ENCODE peak calls at places on chromosomes 7 and 10, in nine cellular contexts. W is GM23248; B is RWPE1; K is CD4-positive, CD25-positive, alpha-beta regulatory T cell; H is heart right ventricle; L is lung; O is foreskin keratinocyte; A is tibial artery; Q is dorsolateral prefrontal cortex. R is an unnamed sample.

GRCh38 chr10:125048101-125048864 is 106.4 kb downstream of the ZRANB1 start:
- DNase-seq in W (peak), B (peak), K (peak), H (peak), L (peak), O (peak), A (peak), Q (peak), R (peak)

GRCh38 chr10:34168429-34168828 is 646.7 kb downstream of the PARD3 start:
- DNase-seq in W (no peak), B (no peak), K (no peak), H (no peak), L (no peak), O (peak), A (no peak), Q (no peak), R (no peak)

GRCh38 chr7:107993879-107994278 is 9.1 kb downstream of the LAMB1 start:
- DNase-seq in W (no peak), B (no peak), K (no peak), H (no peak), L (no peak), O (no peak), A (no peak), Q (no peak), R (no peak)

GRCh38 chr7:31096882-31097258 is 44.8 kb downstream of the ADCYAP1R1 start:
- DNase-seq in W (no peak), B (no peak), K (no peak), H (no peak), L (no peak), O (no peak), A (no peak), Q (peak), R (no peak)

GRCh38 chr7:126370038-126370668 is 882.6 kb downstream of the GRM8 start:
- DNase-seq in W (no peak), B (no peak), K (no peak), H (no peak), L (no peak), O (no peak), A (no peak), Q (no peak), R (no peak)

GRCh38 chr7:69928609-69929008 is 330.3 kb downstream of the AUTS2 start:
- DNase-seq in W (no peak), B (no peak), K (no peak), H (no peak), L (no peak), O (no peak), A (no peak), Q (no peak), R (no peak)

GRCh38 chr10:1193561-1193960 is 137.4 kb downstream of the WDR37 start:
- DNase-seq in W (no peak), B (no peak), K (peak), H (no peak), L (no peak), O (no peak), A (no peak), Q (no peak), R (no peak)

GRCh38 chr10:103980246-103980906 is 13.4 kb downstream of the SLK start:
- DNase-seq in W (no peak), B (no peak), K (no peak), H (no peak), L (no peak), O (no peak), A (no peak), Q (no peak), R (no peak)

GRCh38 chr10:97708976-97709745 is 4.4 kb upstream of the MARVELD1 start:
- DNase-seq in W (peak), B (no peak), K (peak), H (peak), L (peak), O (peak), A (peak), Q (peak), R (peak)

GRCh38 chr7:73907554-73908122 is 46.7 kb downstream of the TMEM270 start:
- DNase-seq in W (no peak), B (no peak), K (no peak), H (no peak), L (no peak), O (no peak), A (no peak), Q (no peak), R (peak)

GRCh38 chr10:119368991-119369869 is 161.9 kb downstream of the GRK5 start:
- DNase-seq in W (no peak), B (no peak), K (no peak), H (no peak), L (no peak), O (no peak), A (no peak), Q (no peak), R (no peak)

GRCh38 chr10:75179657-75180177 is 30.9 kb upstream of the VDAC2 start:
- DNase-seq in W (no peak), B (no peak), K (no peak), H (no peak), L (no peak), O (no peak), A (no peak), Q (no peak), R (no peak)

GRCh38 chr7:158547817-158548216 is 39.8 kb downstream of the PTPRN2 start:
- DNase-seq in W (no peak), B (no peak), K (no peak), H (no peak), L (no peak), O (no peak), A (no peak), Q (no peak), R (no peak)

GRCh38 chr10:60953420-60953819 is 9.4 kb upstream of the RHOBTB1 start:
- DNase-seq in W (no peak), B (no peak), K (no peak), H (no peak), L (no peak), O (no peak), A (no peak), Q (no peak), R (no peak)

GRCh38 chr10:124911124-124912051 is 30.5 kb upstream of the ZRANB1 start:
- DNase-seq in W (peak), B (no peak), K (no peak), H (peak), L (no peak), O (no peak), A (no peak), Q (no peak), R (no peak)

GRCh38 chr7:96691692-96692091 is 18.0 kb downstream of the SEM1 start:
- DNase-seq in W (no peak), B (no peak), K (no peak), H (no peak), L (no peak), O (no peak), A (no peak), Q (no peak), R (no peak)

GRCh38 chr10:59944339-59944935 is 38.1 kb upstream of the CCDC6 start:
- DNase-seq in W (no peak), B (no peak), K (no peak), H (no peak), L (no peak), O (no peak), A (no peak), Q (no peak), R (no peak)

GRCh38 chr10:24415455-24416169 is 206.7 kb downstream of the KIAA1217 start:
- DNase-seq in W (peak), B (peak), K (no peak), H (peak), L (peak), O (no peak), A (peak), Q (peak), R (peak)

GRCh38 chr10:69180525-69181204 is 631 bp downstream of the SUPV3L1 start:
- DNase-seq in W (peak), B (peak), K (peak), H (no peak), L (no peak), O (peak), A (no peak), Q (no peak), R (no peak)

GRCh38 chr7:46607176-46607575 is 686.1 kb upstream of the IGFBP3 start:
- DNase-seq in W (no peak), B (no peak), K (no peak), H (no peak), L (no peak), O (no peak), A (no peak), Q (no peak), R (no peak)

GRCh38 chr7:3439333-3440030 is 138.4 kb downstream of the SDK1 start:
- DNase-seq in W (peak), B (peak), K (no peak), H (no peak), L (no peak), O (peak), A (no peak), Q (no peak), R (no peak)

GRCh38 chr7:43039346-43039745 is 73.1 kb upstream of the HECW1 start:
- DNase-seq in W (peak), B (no peak), K (no peak), H (no peak), L (no peak), O (no peak), A (no peak), Q (no peak), R (no peak)

GRCh38 chr10:34627331-34627730 is 187.8 kb downstream of the PARD3 start:
- DNase-seq in W (no peak), B (no peak), K (no peak), H (no peak), L (no peak), O (no peak), A (no peak), Q (no peak), R (no peak)

GRCh38 chr10:26437637-26438461 is at the start of gene APBB1IP:
- DNase-seq in W (peak), B (no peak), K (peak), H (peak), L (peak), O (peak), A (peak), Q (peak), R (peak)

GRCh38 chr7:121195859-121196588 is 132.8 kb upstream of the WNT16 start:
- DNase-seq in W (no peak), B (no peak), K (no peak), H (no peak), L (no peak), O (peak), A (no peak), Q (no peak), R (no peak)

GRCh38 chr10:60816624-60817023 is 38.3 kb downstream of the CDK1 start:
- DNase-seq in W (peak), B (peak), K (peak), H (peak), L (peak), O (peak), A (no peak), Q (peak), R (peak)

GRCh38 chr7:44460325-44460724 is 30.1 kb downstream of the NUDCD3 start:
- DNase-seq in W (no peak), B (no peak), K (peak), H (no peak), L (no peak), O (no peak), A (no peak), Q (no peak), R (no peak)

GRCh38 chr10:588246-589165 is 101.0 kb downstream of the DIP2C start:
- DNase-seq in W (peak), B (no peak), K (no peak), H (peak), L (no peak), O (no peak), A (peak), Q (no peak), R (no peak)

GRCh38 chr7:98241674-98242241 is 10.3 kb downstream of the TECPR1 start:
- DNase-seq in W (no peak), B (no peak), K (no peak), H (no peak), L (no peak), O (no peak), A (no peak), Q (no peak), R (no peak)

GRCh38 chr7:142482899-142483658 is 225.2 kb upstream of the PRSS58 start:
- DNase-seq in W (peak), B (peak), K (peak), H (no peak), L (no peak), O (no peak), A (no peak), Q (peak), R (no peak)

GRCh38 chr10:21100190-21100589 is 203.1 kb upstream of the NEBL start:
- DNase-seq in W (no peak), B (no peak), K (no peak), H (no peak), L (no peak), O (no peak), A (no peak), Q (peak), R (no peak)

GRCh38 chr7:141231018-141231792 is 157.3 kb downstream of the TMEM178B start:
- DNase-seq in W (peak), B (no peak), K (no peak), H (peak), L (no peak), O (no peak), A (no peak), Q (peak), R (no peak)

GRCh38 chr10:61000769-61001730 is 57.1 kb upstream of the RHOBTB1 start:
- DNase-seq in W (peak), B (peak), K (no peak), H (no peak), L (no peak), O (no peak), A (no peak), Q (peak), R (peak)

GRCh38 chr10:130067893-130068292 is 42.7 kb downstream of the C10orf143 start:
- DNase-seq in W (no peak), B (no peak), K (no peak), H (no peak), L (no peak), O (no peak), A (peak), Q (no peak), R (no peak)

GRCh38 chr10:31650010-31650409 is 278.6 kb downstream of the ARHGAP12 start:
- DNase-seq in W (peak), B (peak), K (no peak), H (peak), L (peak), O (peak), A (peak), Q (peak), R (peak)

GRCh38 chr7:138865843-138866242 is 67.8 kb upstream of the ATP6V0A4 start:
- DNase-seq in W (no peak), B (peak), K (peak), H (no peak), L (no peak), O (no peak), A (no peak), Q (no peak), R (no peak)

GRCh38 chr7:137791947-137792346 is 54.8 kb downstream of the DGKI start:
- DNase-seq in W (no peak), B (no peak), K (no peak), H (no peak), L (no peak), O (no peak), A (no peak), Q (no peak), R (no peak)

GRCh38 chr10:79163663-79163970 is 94.9 kb downstream of the ZMIZ1 start:
- DNase-seq in W (no peak), B (no peak), K (no peak), H (no peak), L (no peak), O (no peak), A (no peak), Q (no peak), R (no peak)

GRCh38 chr7:121344093-121344492 is 15.3 kb downstream of the WNT16 start:
- DNase-seq in W (peak), B (no peak), K (no peak), H (no peak), L (no peak), O (no peak), A (no peak), Q (no peak), R (no peak)

GRCh38 chr7:133691727-133692450 is 435.3 kb upstream of the LRGUK start:
- DNase-seq in W (peak), B (no peak), K (no peak), H (no peak), L (no peak), O (no peak), A (no peak), Q (no peak), R (no peak)

GRCh38 chr7:133688483-133689239 is 435.8 kb downstream of the EXOC4 start:
- DNase-seq in W (peak), B (no peak), K (no peak), H (no peak), L (no peak), O (peak), A (no peak), Q (no peak), R (no peak)

GRCh38 chr7:133695976-133696531 is 431.1 kb upstream of the LRGUK start:
- DNase-seq in W (no peak), B (no peak), K (no peak), H (no peak), L (no peak), O (no peak), A (no peak), Q (no peak), R (no peak)

GRCh38 chr7:133693281-133693680 is 433.9 kb upstream of the LRGUK start:
- DNase-seq in W (no peak), B (no peak), K (no peak), H (no peak), L (no peak), O (no peak), A (no peak), Q (no peak), R (no peak)

DNA sequence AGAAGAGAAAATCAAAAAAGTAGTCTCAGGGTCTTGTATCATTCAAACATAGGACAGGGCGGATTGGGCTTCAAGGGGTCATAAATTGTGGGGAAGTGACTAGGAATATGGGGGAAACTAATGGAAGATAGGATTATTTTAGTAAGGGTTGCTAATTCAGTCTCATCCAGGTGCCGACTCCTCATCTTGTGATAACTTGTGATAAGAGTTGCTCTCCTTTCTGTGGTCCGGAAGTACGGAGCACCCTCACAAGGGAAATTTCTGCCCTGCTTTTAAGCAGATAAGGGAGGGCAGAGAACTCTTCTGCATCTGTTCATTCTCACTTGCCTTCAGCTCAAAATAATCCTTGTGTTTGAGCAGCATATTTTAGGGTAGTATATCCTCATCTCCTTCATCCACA is 436.4 kb upstream of the LRGUK start:
- DNase-seq in W (no peak), B (no peak), K (no peak), H (no peak), L (no peak), O (no peak), A (no peak), Q (no peak), R (no peak)
- H3K27ac ChIP-seq in W (no peak), B (no peak), K (no peak), H (no peak), L (no peak), O (no peak), A (no peak), Q (no peak), R (no peak)

DNA sequence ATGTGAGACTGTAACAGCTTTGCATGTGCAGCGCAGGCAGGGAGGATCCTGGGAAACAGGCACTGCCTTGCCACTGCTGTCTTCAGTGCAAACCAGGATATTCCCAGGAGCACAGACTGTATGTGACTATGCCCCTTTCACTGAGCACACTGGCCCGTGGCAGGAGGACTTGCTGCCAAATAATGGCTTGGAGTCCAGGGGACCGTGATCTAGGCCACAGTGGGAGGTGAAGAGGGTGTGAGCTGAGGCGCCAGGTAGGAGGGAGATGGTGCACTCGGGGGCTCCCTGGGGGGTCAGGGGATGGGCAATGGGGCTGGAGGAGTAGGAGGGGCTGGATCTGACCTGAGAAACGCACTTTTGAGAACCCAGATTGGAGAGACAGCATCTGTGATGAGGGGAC is 193.4 kb upstream of the ZNF32 start:
- DNase-seq in W (no peak), B (no peak), K (no peak), H (no peak), L (no peak), O (no peak), A (no peak), Q (no peak), R (no peak)
- H3K27ac ChIP-seq in W (no peak), B (no peak), K (no peak), H (no peak), L (no peak), O (no peak), A (no peak), Q (no peak), R (no peak)

GRCh38 chr10:28840202-28840601 is 162.9 kb downstream of the BAMBI start:
- DNase-seq in W (no peak), B (no peak), K (no peak), H (no peak), L (no peak), O (no peak), A (no peak), Q (no peak), R (no peak)

GRCh38 chr10:28840954-28841353 is 163.6 kb downstream of the BAMBI start:
- DNase-seq in W (no peak), B (no peak), K (no peak), H (no peak), L (no peak), O (no peak), A (no peak), Q (no peak), R (no peak)

GRCh38 chr10:28839600-28840007 is 162.3 kb downstream of the BAMBI start:
- DNase-seq in W (no peak), B (no peak), K (no peak), H (peak), L (no peak), O (no peak), A (no peak), Q (no peak), R (no peak)

GRCh38 chr10:28842321-28842720 is 165.0 kb downstream of the BAMBI start:
- DNase-seq in W (peak), B (no peak), K (no peak), H (no peak), L (no peak), O (peak), A (no peak), Q (no peak), R (no peak)

DNA sequence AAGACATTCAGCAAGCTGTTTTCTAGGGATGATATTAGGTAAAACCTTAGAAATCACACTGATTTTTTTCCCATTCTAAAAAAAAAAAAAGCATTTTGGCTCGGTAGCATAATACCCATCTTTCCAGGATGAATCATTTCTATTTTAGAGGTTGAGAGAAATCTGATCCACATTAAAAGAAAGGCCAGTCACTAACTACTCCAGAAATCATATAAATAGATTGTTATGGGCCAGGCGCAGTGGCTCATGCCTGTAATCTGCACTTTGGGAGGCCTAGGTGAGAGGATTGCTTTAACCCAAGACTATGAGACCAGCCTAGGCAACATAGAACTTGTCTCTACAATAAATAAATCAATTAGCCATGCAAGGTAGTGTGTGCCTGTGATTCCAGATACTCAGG is 164.3 kb downstream of the BAMBI start:
- DNase-seq in W (peak), B (no peak), K (no peak), H (no peak), L (no peak), O (peak), A (no peak), Q (no peak), R (no peak)
- H3K27ac ChIP-seq in W (no peak), B (no peak), K (no peak), H (peak), L (peak), O (no peak), A (peak), Q (no peak), R (no peak)

GRCh38 chr10:68073631-68074403 is 1.3 kb downstream of the HERC4 start:
- DNase-seq in W (peak), B (no peak), K (peak), H (no peak), L (no peak), O (peak), A (no peak), Q (no peak), R (no peak)

GRCh38 chr10:68077026-68077425 is 1.9 kb upstream of the HERC4 start:
- DNase-seq in W (no peak), B (no peak), K (no peak), H (no peak), L (no peak), O (no peak), A (no peak), Q (no peak), R (no peak)

GRCh38 chr10:68074404-68074774 is 694 bp downstream of the HERC4 start:
- DNase-seq in W (no peak), B (no peak), K (no peak), H (no peak), L (peak), O (no peak), A (no peak), Q (no peak), R (no peak)

GRCh38 chr10:68074775-68075549 is at the start of gene HERC4:
- DNase-seq in W (peak), B (peak), K (peak), H (peak), L (peak), O (peak), A (peak), Q (peak), R (peak)

GRCh38 chr10:68075550-68076004 is 494 bp upstream of the HERC4 start:
- DNase-seq in W (no peak), B (no peak), K (no peak), H (no peak), L (no peak), O (no peak), A (no peak), Q (no peak), R (no peak)
- H3K27ac ChIP-seq in W (peak), B (peak), K (peak), H (peak), L (peak), O (peak), A (peak), Q (peak), R (peak)

R was measured in sigmoid colon.